ENCODE peak calls at places on chromosomes 3 and 15, in ten cellular contexts. One of them, this sample, is unnamed.

GRCh38 chr15:88493811-88494210 is 26.3 kb downstream of the MRPS11 start:
- DNase-seq in A549: no peak
- DNase-seq in AG09309: no peak
- DNase-seq in AG10803: no peak
- DNase-seq in lower leg skin: no peak
- DNase-seq in NB4: no peak
- DNase-seq in heart left ventricle: no peak
- DNase-seq in astrocyte: no peak
- DNase-seq in left ventricle myocardium inferior: no peak
- DNase-seq in spleen: no peak
- DNase-seq in this sample: no peak

GRCh38 chr15:38300395-38300794 is 47.8 kb downstream of the SPRED1 start:
- DNase-seq in AG09309: no peak
- DNase-seq in lower leg skin: no peak
- DNase-seq in AG10803: peak
- DNase-seq in A549: no peak
- DNase-seq in astrocyte: no peak
- DNase-seq in heart left ventricle: no peak
- DNase-seq in NB4: peak
- DNase-seq in spleen: no peak
- DNase-seq in left ventricle myocardium inferior: no peak
- DNase-seq in this sample: peak

GRCh38 chr3:60514866-60515265 is 736.4 kb downstream of the FHIT start:
- DNase-seq in left ventricle myocardium inferior: no peak
- DNase-seq in AG09309: no peak
- DNase-seq in astrocyte: no peak
- DNase-seq in heart left ventricle: no peak
- DNase-seq in NB4: no peak
- DNase-seq in A549: no peak
- DNase-seq in AG10803: no peak
- DNase-seq in lower leg skin: no peak
- DNase-seq in spleen: no peak
- DNase-seq in this sample: no peak

GRCh38 chr3:160756907-160757623 is 1.0 kb downstream of the PPM1L start:
- DNase-seq in left ventricle myocardium inferior: peak
- DNase-seq in NB4: peak
- DNase-seq in AG09309: no peak
- DNase-seq in lower leg skin: peak
- DNase-seq in AG10803: no peak
- DNase-seq in spleen: peak
- DNase-seq in astrocyte: no peak
- DNase-seq in heart left ventricle: peak
- DNase-seq in A549: no peak
- DNase-seq in this sample: no peak

GRCh38 chr15:34790121-34790520 is 5.2 kb downstream of the ACTC1 start:
- DNase-seq in spleen: no peak
- DNase-seq in lower leg skin: no peak
- DNase-seq in left ventricle myocardium inferior: no peak
- DNase-seq in NB4: no peak
- DNase-seq in A549: no peak
- DNase-seq in AG09309: no peak
- DNase-seq in astrocyte: no peak
- DNase-seq in AG10803: no peak
- DNase-seq in heart left ventricle: no peak
- DNase-seq in this sample: no peak

GRCh38 chr3:183439510-183439909 is 11.1 kb upstream of the MCF2L2 start:
- DNase-seq in AG10803: no peak
- DNase-seq in left ventricle myocardium inferior: no peak
- DNase-seq in NB4: no peak
- DNase-seq in astrocyte: no peak
- DNase-seq in spleen: no peak
- DNase-seq in heart left ventricle: no peak
- DNase-seq in A549: no peak
- DNase-seq in lower leg skin: no peak
- DNase-seq in AG09309: no peak
- DNase-seq in this sample: peak

GRCh38 chr3:59771760-59772159 is 721.9 kb upstream of the CFAP20DC start:
- DNase-seq in heart left ventricle: no peak
- DNase-seq in astrocyte: peak
- DNase-seq in spleen: no peak
- DNase-seq in lower leg skin: no peak
- DNase-seq in NB4: no peak
- DNase-seq in AG10803: peak
- DNase-seq in A549: peak
- DNase-seq in AG09309: peak
- DNase-seq in left ventricle myocardium inferior: no peak
- DNase-seq in this sample: peak

GRCh38 chr3:153927107-153927506 is 194.1 kb upstream of the ARHGEF26 start:
- DNase-seq in AG09309: peak
- DNase-seq in spleen: no peak
- DNase-seq in heart left ventricle: no peak
- DNase-seq in NB4: peak
- DNase-seq in left ventricle myocardium inferior: no peak
- DNase-seq in astrocyte: peak
- DNase-seq in AG10803: peak
- DNase-seq in A549: no peak
- DNase-seq in lower leg skin: no peak
- DNase-seq in this sample: peak

GRCh38 chr3:102400142-102400541 is 34.7 kb upstream of the ZPLD1 start:
- DNase-seq in AG10803: peak
- DNase-seq in heart left ventricle: no peak
- DNase-seq in astrocyte: peak
- DNase-seq in lower leg skin: no peak
- DNase-seq in NB4: no peak
- DNase-seq in AG09309: no peak
- DNase-seq in spleen: no peak
- DNase-seq in left ventricle myocardium inferior: no peak
- DNase-seq in A549: no peak
- DNase-seq in this sample: peak

GRCh38 chr15:31439328-31439727 is 112.7 kb downstream of the KLF13 start:
- DNase-seq in NB4: peak
- DNase-seq in AG10803: no peak
- DNase-seq in astrocyte: no peak
- DNase-seq in spleen: no peak
- DNase-seq in heart left ventricle: no peak
- DNase-seq in AG09309: no peak
- DNase-seq in lower leg skin: peak
- DNase-seq in left ventricle myocardium inferior: no peak
- DNase-seq in A549: peak
- DNase-seq in this sample: no peak

GRCh38 chr3:73508330-73508954 is 116.3 kb downstream of the PDZRN3 start:
- DNase-seq in NB4: peak
- DNase-seq in A549: peak
- DNase-seq in lower leg skin: peak
- DNase-seq in AG10803: peak
- DNase-seq in AG09309: no peak
- DNase-seq in heart left ventricle: peak
- DNase-seq in spleen: no peak
- DNase-seq in left ventricle myocardium inferior: no peak
- DNase-seq in astrocyte: peak
- DNase-seq in this sample: peak

GRCh38 chr15:63870043-63870394 is 36.3 kb upstream of the HERC1 start:
- DNase-seq in A549: no peak
- DNase-seq in astrocyte: no peak
- DNase-seq in AG09309: no peak
- DNase-seq in lower leg skin: no peak
- DNase-seq in AG10803: no peak
- DNase-seq in heart left ventricle: no peak
- DNase-seq in left ventricle myocardium inferior: no peak
- DNase-seq in spleen: no peak
- DNase-seq in NB4: peak
- DNase-seq in this sample: no peak

GRCh38 chr3:156691920-156692319 is 17.5 kb downstream of the TIPARP start:
- DNase-seq in lower leg skin: no peak
- DNase-seq in AG10803: peak
- DNase-seq in NB4: no peak
- DNase-seq in spleen: no peak
- DNase-seq in AG09309: no peak
- DNase-seq in heart left ventricle: no peak
- DNase-seq in A549: no peak
- DNase-seq in astrocyte: peak
- DNase-seq in left ventricle myocardium inferior: no peak
- DNase-seq in this sample: peak

GRCh38 chr3:42214565-42215283 is 51.3 kb downstream of the CCK start:
- DNase-seq in heart left ventricle: no peak
- DNase-seq in left ventricle myocardium inferior: no peak
- DNase-seq in NB4: no peak
- DNase-seq in AG10803: peak
- DNase-seq in lower leg skin: no peak
- DNase-seq in A549: no peak
- DNase-seq in AG09309: no peak
- DNase-seq in spleen: no peak
- DNase-seq in astrocyte: peak
- DNase-seq in this sample: peak

GRCh38 chr3:174132421-174133042 is 726.6 kb upstream of the NAALADL2 start:
- DNase-seq in lower leg skin: no peak
- DNase-seq in astrocyte: no peak
- DNase-seq in NB4: no peak
- DNase-seq in spleen: no peak
- DNase-seq in heart left ventricle: no peak
- DNase-seq in AG10803: no peak
- DNase-seq in AG09309: no peak
- DNase-seq in left ventricle myocardium inferior: no peak
- DNase-seq in A549: no peak
- DNase-seq in this sample: no peak
- H3K4me3 ChIP-seq in lower leg skin: no peak
- H3K4me3 ChIP-seq in astrocyte: no peak
- H3K4me3 ChIP-seq in NB4: no peak
- H3K4me3 ChIP-seq in spleen: no peak
- H3K4me3 ChIP-seq in heart left ventricle: no peak
- H3K4me3 ChIP-seq in AG10803: no peak
- H3K4me3 ChIP-seq in AG09309: no peak
- H3K4me3 ChIP-seq in left ventricle myocardium inferior: no peak
- H3K4me3 ChIP-seq in A549: no peak
- H3K4me3 ChIP-seq in this sample: no peak

DNA sequence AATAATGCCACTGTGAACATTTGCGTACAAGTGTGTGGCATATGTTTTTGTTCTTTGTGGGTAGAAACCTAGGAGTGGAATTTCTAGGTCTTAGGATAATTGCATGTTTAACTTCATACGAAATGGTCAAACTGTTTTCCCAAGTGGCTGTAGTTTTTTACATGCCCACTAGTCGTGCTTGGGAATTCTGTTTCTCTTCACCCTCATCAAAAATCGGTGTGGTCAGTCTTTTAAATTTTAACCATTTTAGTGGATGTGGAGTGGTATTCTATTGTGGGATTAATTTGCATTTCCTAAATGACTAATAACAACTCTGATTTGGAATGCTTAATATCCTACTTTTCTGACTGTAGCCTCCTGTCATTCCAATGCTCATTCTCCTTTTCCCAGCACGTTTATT is 27.6 kb downstream of the ZFAND6 start:
- DNase-seq in spleen: no peak
- DNase-seq in A549: no peak
- DNase-seq in NB4: no peak
- DNase-seq in left ventricle myocardium inferior: no peak
- DNase-seq in AG09309: no peak
- DNase-seq in AG10803: no peak
- DNase-seq in astrocyte: no peak
- DNase-seq in heart left ventricle: no peak
- DNase-seq in lower leg skin: no peak
- DNase-seq in this sample: no peak
- TF ChIP-seq CTCF in spleen: no peak
- TF ChIP-seq CTCF in A549: peak
- TF ChIP-seq CTCF in NB4: no peak
- TF ChIP-seq CTCF in left ventricle myocardium inferior: peak
- TF ChIP-seq CTCF in AG09309: peak
- TF ChIP-seq CTCF in AG10803: no peak
- TF ChIP-seq CTCF in astrocyte: peak
- TF ChIP-seq CTCF in heart left ventricle: no peak
- TF ChIP-seq CTCF in lower leg skin: no peak
- TF ChIP-seq CTCF in this sample: no peak

GRCh38 chr3:14278799-14279705 is 100.4 kb downstream of the LSM3 start:
- DNase-seq in NB4: peak
- DNase-seq in AG10803: no peak
- DNase-seq in spleen: peak
- DNase-seq in heart left ventricle: no peak
- DNase-seq in lower leg skin: no peak
- DNase-seq in left ventricle myocardium inferior: no peak
- DNase-seq in AG09309: no peak
- DNase-seq in astrocyte: no peak
- DNase-seq in A549: no peak
- DNase-seq in this sample: no peak
- H3K4me3 ChIP-seq in NB4: no peak
- H3K4me3 ChIP-seq in AG10803: no peak
- H3K4me3 ChIP-seq in spleen: no peak
- H3K4me3 ChIP-seq in heart left ventricle: no peak
- H3K4me3 ChIP-seq in lower leg skin: no peak
- H3K4me3 ChIP-seq in left ventricle myocardium inferior: no peak
- H3K4me3 ChIP-seq in AG09309: no peak
- H3K4me3 ChIP-seq in astrocyte: no peak
- H3K4me3 ChIP-seq in A549: no peak
- H3K4me3 ChIP-seq in this sample: no peak

GRCh38 chr15:51096976-51097375 is 2.3 kb upstream of the TNFAIP8L3 start:
- DNase-seq in left ventricle myocardium inferior: no peak
- DNase-seq in astrocyte: no peak
- DNase-seq in heart left ventricle: no peak
- DNase-seq in AG10803: no peak
- DNase-seq in AG09309: no peak
- DNase-seq in lower leg skin: no peak
- DNase-seq in NB4: no peak
- DNase-seq in spleen: no peak
- DNase-seq in A549: no peak
- DNase-seq in this sample: no peak

GRCh38 chr15:51100785-51101489 is 6.2 kb upstream of the TNFAIP8L3 start:
- DNase-seq in AG10803: no peak
- DNase-seq in astrocyte: no peak
- DNase-seq in lower leg skin: no peak
- DNase-seq in AG09309: no peak
- DNase-seq in A549: no peak
- DNase-seq in heart left ventricle: no peak
- DNase-seq in spleen: no peak
- DNase-seq in NB4: no peak
- DNase-seq in left ventricle myocardium inferior: no peak
- DNase-seq in this sample: no peak

GRCh38 chr15:51098331-51098619 is 3.6 kb upstream of the TNFAIP8L3 start:
- DNase-seq in AG09309: no peak
- DNase-seq in astrocyte: no peak
- DNase-seq in NB4: no peak
- DNase-seq in heart left ventricle: no peak
- DNase-seq in left ventricle myocardium inferior: no peak
- DNase-seq in spleen: no peak
- DNase-seq in A549: no peak
- DNase-seq in AG10803: no peak
- DNase-seq in lower leg skin: no peak
- DNase-seq in this sample: no peak

GRCh38 chr15:51097553-51098330 is 3.0 kb upstream of the TNFAIP8L3 start:
- DNase-seq in AG10803: peak
- DNase-seq in astrocyte: peak
- DNase-seq in heart left ventricle: no peak
- DNase-seq in AG09309: no peak
- DNase-seq in A549: no peak
- DNase-seq in spleen: no peak
- DNase-seq in left ventricle myocardium inferior: no peak
- DNase-seq in NB4: peak
- DNase-seq in lower leg skin: no peak
- DNase-seq in this sample: peak

DNA sequence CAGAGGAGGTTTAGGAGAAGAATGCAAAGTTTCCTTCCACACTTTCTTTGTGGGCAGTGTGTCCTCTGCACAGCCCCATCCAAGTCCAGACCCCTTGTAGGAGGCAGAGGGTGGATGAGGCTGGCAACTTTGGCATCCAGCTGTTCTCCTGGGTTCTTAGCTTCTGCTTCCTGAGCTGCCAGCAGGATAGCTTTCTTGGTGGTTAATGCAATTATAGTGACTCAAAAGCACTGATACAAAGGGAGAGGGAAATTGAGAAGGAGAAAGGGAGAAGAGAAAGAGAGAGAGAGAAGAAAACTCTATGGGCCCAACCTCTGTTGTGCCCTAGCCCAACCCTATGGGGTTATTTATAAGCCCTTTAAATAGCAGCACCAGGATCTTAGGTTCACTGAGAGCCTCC is 4.5 kb upstream of the TNFAIP8L3 start:
- DNase-seq in left ventricle myocardium inferior: no peak
- DNase-seq in AG09309: no peak
- DNase-seq in A549: no peak
- DNase-seq in heart left ventricle: no peak
- DNase-seq in astrocyte: no peak
- DNase-seq in AG10803: no peak
- DNase-seq in NB4: no peak
- DNase-seq in lower leg skin: no peak
- DNase-seq in spleen: no peak
- DNase-seq in this sample: no peak
- TF ChIP-seq CTCF in left ventricle myocardium inferior: no peak
- TF ChIP-seq CTCF in AG09309: no peak
- TF ChIP-seq CTCF in A549: no peak
- TF ChIP-seq CTCF in heart left ventricle: no peak
- TF ChIP-seq CTCF in astrocyte: no peak
- TF ChIP-seq CTCF in AG10803: no peak
- TF ChIP-seq CTCF in NB4: no peak
- TF ChIP-seq CTCF in lower leg skin: no peak
- TF ChIP-seq CTCF in spleen: no peak
- TF ChIP-seq CTCF in this sample: no peak

This sample was measured in choroid plexus epithelial cell.